ENCODE peak calls at places on chromosome 16, in five cellular contexts. X is WTC11, U is HepG2, B is H1, W is GM12878. A is an unnamed sample.
A peak's percentile ranks its signal among the peaks of the same experiment; 100 is the strongest.

GRCh38 chr16:48075398-48075797 is 80.4 kb downstream of the ABCC12 start:
- DNase-seq in X (no peak), U (peak; percentile 14), B (no peak), W (no peak), A (no peak)

GRCh38 chr16:80656731-80657150 is 115.9 kb downstream of the DYNLRB2 start:
- DNase-seq in X (no peak), U (no peak), B (no peak), W (peak; percentile 39), A (peak; percentile 11)

GRCh38 chr16:87017388-87018012 is 299.7 kb downstream of the C16orf95 start:
- DNase-seq in X (no peak), U (no peak), B (no peak), W (no peak), A (peak; percentile 62)

GRCh38 chr16:252366-253337 is 18.0 kb downstream of the FAM234A start:
- DNase-seq in X (no peak), U (no peak), B (no peak), W (peak; percentile 40), A (no peak)

GRCh38 chr16:49980166-49980565 is 44.9 kb upstream of the CNEP1R1 start:
- DNase-seq in X (no peak), U (no peak), B (no peak), W (no peak), A (no peak)

GRCh38 chr16:83887088-83887487 is 11.8 kb upstream of the MLYCD start:
- DNase-seq in X (no peak), U (no peak), B (no peak), W (no peak), A (peak; percentile 54)

GRCh38 chr16:86963600-86964575 is 353.3 kb downstream of the C16orf95 start:
- DNase-seq in X (no peak), U (no peak), B (no peak), W (no peak), A (no peak)

GRCh38 chr16:66444049-66444481 is 17.0 kb downstream of the BEAN1 start:
- DNase-seq in X (no peak), U (peak; percentile 55), B (no peak), W (no peak), A (peak; percentile 22)

GRCh38 chr16:75264531-75264998 is 13.1 kb upstream of the BCAR1 start:
- DNase-seq in X (no peak), U (no peak), B (no peak), W (no peak), A (no peak)

GRCh38 chr16:49463529-49463928 is 89.9 kb downstream of the C16orf78 start:
- DNase-seq in X (no peak), U (no peak), B (no peak), W (peak; percentile 72), A (no peak)

GRCh38 chr16:10969615-10970014 is 25.3 kb downstream of the CLEC16A start:
- DNase-seq in X (no peak), U (no peak), B (no peak), W (no peak), A (no peak)

GRCh38 chr16:10972956-10973464 is 28.6 kb downstream of the CLEC16A start:
- DNase-seq in X (no peak), U (no peak), B (no peak), W (no peak), A (no peak)

GRCh38 chr16:10972108-10972955 is 28.0 kb downstream of the CLEC16A start:
- DNase-seq in X (no peak), U (no peak), B (no peak), W (no peak), A (no peak)

GRCh38 chr16:10970065-10970464 is 25.7 kb downstream of the CLEC16A start:
- DNase-seq in X (no peak), U (no peak), B (no peak), W (no peak), A (no peak)

GRCh38 chr16:10971560-10971961 is 27.2 kb downstream of the CLEC16A start:
- DNase-seq in X (peak; percentile 46), U (peak; percentile 70), B (no peak), W (no peak), A (peak; percentile 91)
- TF ChIP-seq CREB1 in X (no peak), U (no peak), B (no peak), W (no peak), A (no peak)

GRCh38 chr16:56600398-56600999 is 7.9 kb upstream of the MT2A start:
- DNase-seq in X (peak; percentile 31), U (peak; percentile 59), B (no peak), W (no peak), A (peak; percentile 80)
- TF ChIP-seq CREB1 in X (no peak), U (no peak), B (no peak), W (no peak), A (no peak)

GRCh38 chr16:19524356-19524865 is 669 bp downstream of the CCP110 start:
- DNase-seq in X (no peak), U (no peak), B (no peak), W (no peak), A (peak; percentile 21)
- TF ChIP-seq CREB1 in X (no peak), U (no peak), B (no peak), W (no peak), A (no peak)

DNA sequence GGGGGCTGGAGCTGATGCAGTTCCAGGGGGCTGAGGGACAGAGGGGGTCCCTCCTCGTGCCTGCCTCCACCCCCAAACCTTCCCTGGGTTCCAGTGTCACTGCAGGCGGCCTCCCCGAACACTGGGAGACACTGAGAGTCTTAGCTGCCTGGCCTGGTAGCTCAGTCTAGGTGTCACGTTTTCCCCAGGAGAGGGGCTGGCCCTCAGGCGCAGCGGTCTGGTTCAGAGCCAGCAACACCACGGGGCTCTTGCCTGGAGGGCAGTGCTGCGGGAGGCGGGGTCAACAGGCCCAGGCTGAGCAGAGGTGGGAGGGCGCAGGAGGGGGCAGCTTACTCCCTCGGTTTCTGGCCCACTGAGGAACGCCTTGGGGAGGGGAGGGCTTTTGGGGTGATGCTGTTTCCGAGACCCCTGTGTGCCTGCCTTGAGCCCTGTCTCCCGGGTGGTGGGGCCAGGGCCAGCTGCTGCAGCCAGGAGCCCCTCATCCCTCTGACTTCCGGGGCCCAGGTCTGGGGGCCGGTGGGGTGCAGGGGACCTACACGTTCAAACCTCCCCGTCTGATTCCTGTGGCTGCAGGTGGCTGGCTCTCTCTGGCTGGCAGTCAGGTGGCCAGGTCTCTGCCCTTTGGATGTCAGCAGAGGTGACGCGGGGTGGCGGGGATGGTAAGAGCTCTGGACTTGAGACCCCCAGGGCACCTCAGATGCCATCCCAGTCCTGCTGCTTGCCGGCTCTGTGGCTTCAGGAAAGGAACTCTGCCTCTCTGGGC is 89.3 kb upstream of the GSE1 start:
- DNase-seq in X (peak; percentile 70), U (peak; percentile 82), B (peak; percentile 23), W (no peak), A (peak; percentile 65)
- TF ChIP-seq CREB1 in X (no peak), U (no peak), B (no peak), W (no peak), A (no peak)